ENCODE peak calls at places on chromosome X, in four cellular contexts. F is prostate gland, L is lower lobe of right lung, D is neural progenitor cell. G is an unnamed sample.

GRCh38 chrX:2664497-2664896 is 26.6 kb upstream of the CD99 start:
- DNase-seq in F (no peak), L (no peak), D (no peak), G (no peak)

GRCh38 chrX:37361596-37361995 is 12.4 kb downstream of the PRRG1 start:
- DNase-seq in D (no peak), F (no peak), L (no peak), G (no peak)

GRCh38 chrX:136584545-136584944 is 52.5 kb downstream of the VGLL1 start:
- DNase-seq in D (no peak), F (no peak), L (no peak), G (no peak)

GRCh38 chrX:146863566-146863965 is 49.0 kb upstream of the CXorf51A start:
- DNase-seq in F (no peak), L (no peak), D (no peak), G (no peak)

GRCh38 chrX:131812847-131813825 is 210.0 kb upstream of the STK26 start:
- DNase-seq in F (no peak), D (no peak), L (no peak), G (peak; percentile 79)

GRCh38 chrX:153700967-153701366 is 13.2 kb downstream of the SLC6A8 start:
- DNase-seq in D (no peak), F (no peak), L (no peak), G (no peak)

GRCh38 chrX:66000628-66001275 is 39.1 kb downstream of the VSIG4 start:
- DNase-seq in F (no peak), L (no peak), D (no peak), G (no peak)

GRCh38 chrX:118751950-118752783 is 24.8 kb downstream of the IL13RA1 start:
- DNase-seq in D (no peak), L (no peak), F (no peak), G (no peak)

GRCh38 chrX:153502131-153502530 is 7.4 kb downstream of the BGN start:
- DNase-seq in L (no peak), D (no peak), F (no peak), G (no peak)

GRCh38 chrX:148874621-148875020 is 374.2 kb downstream of the AFF2 start:
- DNase-seq in F (no peak), L (no peak), D (no peak), G (no peak)

GRCh38 chrX:111615227-111615626 is 65.7 kb upstream of the ALG13 start:
- DNase-seq in L (no peak), D (peak; percentile 3), F (no peak), G (no peak)

GRCh38 chrX:100599456-100599855 is 14.7 kb downstream of the TNMD start:
- DNase-seq in F (no peak), D (no peak), L (no peak), G (no peak)

GRCh38 chrX:112874140-112874539 is 33.5 kb upstream of the AMOT start:
- DNase-seq in F (no peak), D (no peak), L (no peak), G (no peak)

GRCh38 chrX:148500428-148501120 is at the start of gene AFF2:
- DNase-seq in D (peak; percentile 81), F (no peak), L (peak; percentile 49), G (peak; percentile 84)

GRCh38 chrX:55489315-55490009 is at the start of gene USP51:
- DNase-seq in F (peak; percentile 28), L (peak; percentile 59), D (peak; percentile 72), G (peak; percentile 49)

GRCh38 chrX:153454901-153455550 is 9.2 kb upstream of the TREX2 start:
- DNase-seq in F (no peak), D (no peak), L (no peak), G (no peak)

GRCh38 chrX:44223150-44223549 is 120.3 kb downstream of the EFHC2 start:
- DNase-seq in D (no peak), F (peak; percentile 65), L (no peak), G (no peak)

GRCh38 chrX:30504309-30504708 is 73.3 kb downstream of the TASL start:
- DNase-seq in D (peak; percentile 20), F (no peak), L (no peak), G (no peak)

GRCh38 chrX:130125090-130125489 is 14.8 kb upstream of the ELF4 start:
- DNase-seq in L (no peak), F (peak; percentile 57), D (no peak), G (no peak)

GRCh38 chrX:70525733-70526132 is 81.1 kb downstream of the DLG3 start:
- DNase-seq in D (no peak), L (peak; percentile 77), F (peak; percentile 3), G (peak; percentile 74)

GRCh38 chrX:7133036-7133412 is 14.5 kb upstream of the STS start:
- DNase-seq in L (no peak), F (no peak), D (no peak), G (no peak)

GRCh38 chrX:40173662-40174593 is 76.2 kb upstream of the BCOR start:
- DNase-seq in F (peak; percentile 61), L (peak; percentile 76), D (peak; percentile 50), G (peak; percentile 81)

GRCh38 chrX:115068896-115069295 is 51.5 kb upstream of the IL13RA2 start:
- DNase-seq in L (no peak), F (no peak), D (no peak), G (no peak)

GRCh38 chrX:136880003-136880451 is 498 bp downstream of the RBMX start:
- DNase-seq in L (peak; percentile 44), D (peak; percentile 32), F (peak; percentile 4), G (no peak)

GRCh38 chrX:122092978-122093377 is 1045.6 kb downstream of the GLUD2 start:
- DNase-seq in L (no peak), F (no peak), D (no peak), G (no peak)
- TF ChIP-seq CTCF in L (no peak), F (no peak), D (peak; percentile 33), G (no peak)

GRCh38 chrX:150874448-150874847 is 24.0 kb downstream of the CD99L2 start:
- DNase-seq in D (no peak), F (no peak), L (no peak), G (no peak)
- H3K27me3 ChIP-seq in D (no peaks in the 10 kb centered on the region), F (no peaks in the 10 kb centered on the region), L (no peaks in the 10 kb centered on the region), G (no peaks in the 10 kb centered on the region)

DNA sequence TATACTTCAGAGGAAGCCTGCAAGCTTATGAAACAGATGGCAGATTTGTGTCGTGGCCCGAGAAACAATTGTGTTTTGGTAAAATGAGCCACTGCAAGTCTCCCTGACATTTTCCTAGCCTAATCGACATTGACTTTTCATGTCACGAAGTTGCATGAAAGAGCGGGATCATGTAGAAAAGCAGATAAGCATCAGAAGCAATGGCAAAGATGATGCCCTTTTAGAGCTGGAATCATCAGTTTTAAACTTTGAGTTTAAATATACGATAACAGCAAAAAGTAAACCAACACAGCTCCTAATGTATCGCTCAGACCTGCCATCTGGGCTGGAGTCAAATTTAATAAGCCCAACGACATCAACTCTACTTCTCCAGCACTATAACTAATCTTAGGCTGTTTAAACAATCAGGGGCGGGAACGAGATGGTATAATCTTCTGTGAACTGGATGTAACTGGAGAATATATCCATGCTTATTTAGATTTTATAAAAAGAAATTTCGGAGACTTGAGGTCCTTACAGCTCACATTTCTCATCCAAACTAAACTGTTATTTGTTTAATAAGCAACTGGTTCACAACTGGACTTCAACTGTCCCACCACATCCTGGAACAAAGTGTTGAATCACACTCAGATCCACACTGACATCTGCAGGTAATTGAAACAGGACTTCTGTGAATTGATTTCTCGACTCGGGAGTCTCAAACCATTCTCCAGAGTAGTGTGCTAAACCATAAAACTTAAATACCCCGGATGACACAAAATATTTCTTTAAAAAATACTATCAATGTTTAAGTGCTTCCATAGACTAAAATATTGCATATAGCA is 95.1 kb upstream of the PLAC1 start:
- DNase-seq in F (no peak), L (no peak), D (no peak), G (no peak)
- TF ChIP-seq CTCF in F (no peak), L (no peak), D (no peak), G (no peak)

GRCh38 chrX:123361371-123361770 is 177.3 kb downstream of the GRIA3 start:
- DNase-seq in D (no peak), L (peak; percentile 10), F (no peak), G (no peak)
- H3K27me3 ChIP-seq in D (no peaks in the 10 kb centered on the region), L (no peaks in the 10 kb centered on the region), F (no peaks in the 10 kb centered on the region), G (no peaks in the 10 kb centered on the region)

GRCh38 chrX:49186125-49187027 is at the start of gene PRICKLE3:
- DNase-seq in F (peak; percentile 80), L (peak; percentile 92), D (peak; percentile 87), G (peak; percentile 87)
- TF ChIP-seq CTCF in F (no peak), L (peak; percentile 50), D (peak; percentile 54), G (peak; percentile 30)

DNA sequence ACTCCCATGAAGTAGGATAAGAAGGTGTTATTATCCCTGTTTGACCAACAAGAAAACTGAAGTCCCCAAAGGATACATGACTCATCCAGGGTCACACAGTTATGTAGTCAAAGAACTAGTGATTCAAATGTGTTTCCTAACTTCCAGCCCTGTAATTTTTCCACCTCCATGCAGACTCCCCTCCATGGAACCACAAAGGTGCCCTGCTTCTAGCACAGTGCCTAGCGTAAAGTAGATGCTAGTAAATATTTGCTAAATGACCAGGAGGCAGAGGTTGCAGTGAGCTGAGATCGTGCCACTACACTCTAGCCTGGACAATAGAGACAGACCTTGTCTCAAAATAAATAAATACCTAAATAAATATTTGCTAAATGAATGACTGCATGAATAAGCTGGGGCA is 55.8 kb downstream of the FRMPD3 start:
- DNase-seq in D (no peak), L (no peak), F (no peak), G (no peak)
- H3K27me3 ChIP-seq in D (peaks cover 47% of the 10 kb centered on the region), L (peaks cover 10% of the 10 kb centered on the region), F (no peaks in the 10 kb centered on the region), G (peaks cover 39% of the 10 kb centered on the region)